ENCODE peak calls at places on chromosomes 3 and 15, in six cellular contexts. One of them, this sample, is unnamed.

GRCh38 chr15:100602822-100603393 is 519 bp downstream of the ASB7 start:
- DNase-seq in esophagus squamous epithelium: no peak
- DNase-seq in endodermal cell: peak
- DNase-seq in transverse colon: peak
- DNase-seq in HFFc6: peak
- DNase-seq in psoas muscle: no peak
- DNase-seq in this sample: peak

GRCh38 chr3:166005126-166005525 is 167.9 kb upstream of the BCHE start:
- DNase-seq in esophagus squamous epithelium: no peak
- DNase-seq in endodermal cell: no peak
- DNase-seq in transverse colon: no peak
- DNase-seq in HFFc6: no peak
- DNase-seq in psoas muscle: no peak
- DNase-seq in this sample: no peak

GRCh38 chr15:32870240-32871033 is 152.6 kb downstream of the GREM1 start:
- DNase-seq in esophagus squamous epithelium: no peak
- DNase-seq in endodermal cell: no peak
- DNase-seq in transverse colon: peak
- DNase-seq in HFFc6: peak
- DNase-seq in psoas muscle: no peak
- DNase-seq in this sample: no peak

GRCh38 chr15:67174864-67175573 is 79.4 kb downstream of the AAGAB start:
- DNase-seq in esophagus squamous epithelium: no peak
- DNase-seq in endodermal cell: peak
- DNase-seq in transverse colon: no peak
- DNase-seq in HFFc6: no peak
- DNase-seq in psoas muscle: no peak
- DNase-seq in this sample: peak

GRCh38 chr3:180036092-180036677 is 552 bp downstream of the PEX5L start:
- DNase-seq in esophagus squamous epithelium: no peak
- DNase-seq in endodermal cell: no peak
- DNase-seq in transverse colon: no peak
- DNase-seq in HFFc6: no peak
- DNase-seq in psoas muscle: no peak
- DNase-seq in this sample: no peak

GRCh38 chr3:188421151-188421821 is 267.3 kb downstream of the LPP start:
- DNase-seq in esophagus squamous epithelium: no peak
- DNase-seq in endodermal cell: no peak
- DNase-seq in transverse colon: no peak
- DNase-seq in HFFc6: peak
- DNase-seq in psoas muscle: no peak
- DNase-seq in this sample: no peak

GRCh38 chr3:127678611-127679533 is 6.1 kb downstream of the ABTB1 start:
- DNase-seq in esophagus squamous epithelium: no peak
- DNase-seq in endodermal cell: peak
- DNase-seq in transverse colon: no peak
- DNase-seq in HFFc6: no peak
- DNase-seq in psoas muscle: peak
- DNase-seq in this sample: no peak

GRCh38 chr15:59817834-59818233 is 128.7 kb upstream of the BNIP2 start:
- DNase-seq in esophagus squamous epithelium: no peak
- DNase-seq in endodermal cell: no peak
- DNase-seq in transverse colon: no peak
- DNase-seq in HFFc6: no peak
- DNase-seq in psoas muscle: no peak
- DNase-seq in this sample: no peak

DNA sequence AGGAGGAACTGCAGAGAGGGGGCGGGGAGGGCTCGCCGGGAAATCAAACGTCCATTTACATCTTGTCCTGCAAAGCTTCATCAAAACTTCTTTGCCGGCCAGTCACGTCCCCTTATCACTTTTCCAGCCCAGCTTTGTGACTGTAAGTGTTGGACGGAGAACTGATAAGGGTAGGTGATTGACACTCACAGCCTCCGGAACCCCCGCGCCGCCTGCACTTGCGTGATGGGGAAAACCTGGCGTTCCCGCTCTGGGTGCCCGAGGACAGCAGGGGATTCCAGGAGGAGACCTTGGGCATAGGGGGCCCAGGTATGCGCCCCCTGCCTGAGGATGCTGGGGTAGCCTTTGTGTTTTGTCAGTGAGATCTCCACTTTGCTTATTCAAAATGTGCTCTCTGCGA is 72.8 kb upstream of the ANKRD34C start:
- DNase-seq in esophagus squamous epithelium: no peak
- DNase-seq in endodermal cell: peak
- DNase-seq in transverse colon: no peak
- DNase-seq in HFFc6: no peak
- DNase-seq in psoas muscle: no peak
- DNase-seq in this sample: no peak
- TF ChIP-seq CTCF in esophagus squamous epithelium: no peak
- TF ChIP-seq CTCF in endodermal cell: peak
- TF ChIP-seq CTCF in transverse colon: no peak
- TF ChIP-seq CTCF in HFFc6: peak
- TF ChIP-seq CTCF in psoas muscle: no peak
- TF ChIP-seq CTCF in this sample: peak

DNA sequence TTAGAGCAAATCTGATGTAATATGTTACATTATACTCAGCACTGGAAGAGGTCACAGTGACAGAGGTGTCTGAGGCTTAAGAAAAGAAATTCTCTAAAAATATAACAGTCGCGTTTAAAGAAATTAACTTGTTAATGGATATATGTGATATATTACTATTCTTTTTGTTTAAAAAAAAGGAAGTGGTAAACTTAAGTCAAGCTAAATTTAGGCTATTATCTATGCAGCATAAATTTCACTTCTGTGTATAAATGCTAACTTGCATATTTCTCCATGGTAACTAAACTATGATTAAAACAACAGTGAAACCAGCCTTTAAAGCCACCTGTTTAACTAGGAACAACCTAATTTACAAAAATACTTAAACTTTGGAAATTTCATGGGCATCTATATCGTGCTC is 191.3 kb downstream of the FOXP1 start:
- DNase-seq in esophagus squamous epithelium: no peak
- DNase-seq in endodermal cell: no peak
- DNase-seq in transverse colon: no peak
- DNase-seq in HFFc6: no peak
- DNase-seq in psoas muscle: no peak
- DNase-seq in this sample: no peak
- TF ChIP-seq CTCF in esophagus squamous epithelium: no peak
- TF ChIP-seq CTCF in endodermal cell: no peak
- TF ChIP-seq CTCF in transverse colon: no peak
- TF ChIP-seq CTCF in HFFc6: no peak
- TF ChIP-seq CTCF in psoas muscle: no peak
- TF ChIP-seq CTCF in this sample: no peak

GRCh38 chr15:98083203-98083910 is 122.9 kb downstream of the ARRDC4 start:
- DNase-seq in esophagus squamous epithelium: no peak
- DNase-seq in endodermal cell: peak
- DNase-seq in transverse colon: no peak
- DNase-seq in HFFc6: no peak
- DNase-seq in psoas muscle: no peak
- DNase-seq in this sample: no peak
- TF ChIP-seq CTCF in esophagus squamous epithelium: no peak
- TF ChIP-seq CTCF in endodermal cell: peak
- TF ChIP-seq CTCF in transverse colon: no peak
- TF ChIP-seq CTCF in HFFc6: peak
- TF ChIP-seq CTCF in psoas muscle: no peak
- TF ChIP-seq CTCF in this sample: no peak

GRCh38 chr3:141854559-141854958 is 21.9 kb upstream of the ATP1B3 start:
- DNase-seq in esophagus squamous epithelium: no peak
- DNase-seq in endodermal cell: no peak
- DNase-seq in transverse colon: no peak
- DNase-seq in HFFc6: no peak
- DNase-seq in psoas muscle: no peak
- DNase-seq in this sample: no peak
- TF ChIP-seq CTCF in esophagus squamous epithelium: no peak
- TF ChIP-seq CTCF in endodermal cell: peak
- TF ChIP-seq CTCF in transverse colon: no peak
- TF ChIP-seq CTCF in HFFc6: no peak
- TF ChIP-seq CTCF in psoas muscle: no peak
- TF ChIP-seq CTCF in this sample: no peak

GRCh38 chr3:21551019-21551418 is 200.0 kb downstream of the ZNF385D start:
- DNase-seq in esophagus squamous epithelium: no peak
- DNase-seq in endodermal cell: peak
- DNase-seq in transverse colon: no peak
- DNase-seq in HFFc6: peak
- DNase-seq in psoas muscle: no peak
- DNase-seq in this sample: peak
- TF ChIP-seq CTCF in esophagus squamous epithelium: no peak
- TF ChIP-seq CTCF in endodermal cell: peak
- TF ChIP-seq CTCF in transverse colon: no peak
- TF ChIP-seq CTCF in HFFc6: peak
- TF ChIP-seq CTCF in psoas muscle: no peak
- TF ChIP-seq CTCF in this sample: no peak

GRCh38 chr3:60434323-60434722 is 816.9 kb downstream of the FHIT start:
- DNase-seq in esophagus squamous epithelium: no peak
- DNase-seq in endodermal cell: no peak
- DNase-seq in transverse colon: no peak
- DNase-seq in HFFc6: no peak
- DNase-seq in psoas muscle: no peak
- DNase-seq in this sample: no peak

GRCh38 chr3:60434945-60435344 is 816.3 kb downstream of the FHIT start:
- DNase-seq in esophagus squamous epithelium: no peak
- DNase-seq in endodermal cell: peak
- DNase-seq in transverse colon: no peak
- DNase-seq in HFFc6: no peak
- DNase-seq in psoas muscle: no peak
- DNase-seq in this sample: no peak

GRCh38 chr3:60430208-60430607 is 821.0 kb downstream of the FHIT start:
- DNase-seq in esophagus squamous epithelium: no peak
- DNase-seq in endodermal cell: no peak
- DNase-seq in transverse colon: no peak
- DNase-seq in HFFc6: no peak
- DNase-seq in psoas muscle: no peak
- DNase-seq in this sample: no peak

GRCh38 chr3:60435941-60436650 is 815.2 kb downstream of the FHIT start:
- DNase-seq in esophagus squamous epithelium: no peak
- DNase-seq in endodermal cell: no peak
- DNase-seq in transverse colon: no peak
- DNase-seq in HFFc6: no peak
- DNase-seq in psoas muscle: no peak
- DNase-seq in this sample: no peak

DNA sequence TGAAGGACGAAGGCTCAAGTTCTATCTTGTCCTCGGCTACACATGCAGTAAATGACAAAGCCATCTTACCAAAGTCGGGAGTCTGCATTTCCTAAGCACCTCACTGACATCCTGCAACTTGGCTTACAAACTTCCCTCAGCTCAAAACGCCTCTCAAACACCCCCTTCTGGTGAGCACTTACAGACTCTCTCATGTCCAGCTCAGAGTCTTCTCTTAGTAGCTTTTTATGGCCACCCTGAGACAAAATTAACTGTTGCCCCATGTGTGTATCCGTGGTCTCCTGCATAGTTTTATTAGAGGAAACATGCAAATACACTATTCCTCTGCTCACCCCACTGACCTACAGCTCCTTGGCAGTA is 819.7 kb downstream of the FHIT start:
- DNase-seq in esophagus squamous epithelium: no peak
- DNase-seq in endodermal cell: peak
- DNase-seq in transverse colon: no peak
- DNase-seq in HFFc6: no peak
- DNase-seq in psoas muscle: no peak
- DNase-seq in this sample: peak
- TF ChIP-seq CTCF in esophagus squamous epithelium: no peak
- TF ChIP-seq CTCF in endodermal cell: peak
- TF ChIP-seq CTCF in transverse colon: no peak
- TF ChIP-seq CTCF in HFFc6: no peak
- TF ChIP-seq CTCF in psoas muscle: no peak
- TF ChIP-seq CTCF in this sample: no peak

This sample was measured in Calu3.